ENCODE peak calls at places on chromosomes 16 and 17, in six cellular contexts. M is left ventricle myocardium inferior; Y is cardiac muscle cell; H is naive thymus-derived CD4-positive, alpha-beta T cell; L is esophagus squamous epithelium; P is HAP-1. U is an unnamed sample. For H3K4me1, the result is how much of the 10 kb centered on the place peaks cover.

GRCh38 chr17:73901661-73902415 is 257.6 kb upstream of the SDK2 start:
- DNase-seq in M (peak), Y (peak), H (no peak), L (no peak), P (peak), U (peak)

GRCh38 chr17:47957591-47958490 is at the start of gene PRR15L:
- DNase-seq in M (no peak), Y (no peak), H (no peak), L (no peak), P (no peak), U (no peak)

GRCh38 chr17:76281573-76282371 is 16.6 kb downstream of the UBALD2 start:
- DNase-seq in M (peak), Y (no peak), H (no peak), L (no peak), P (no peak), U (no peak)

GRCh38 chr16:58345574-58346354 is 46.5 kb upstream of the GINS3 start:
- DNase-seq in M (no peak), Y (peak), H (no peak), L (no peak), P (no peak), U (no peak)

GRCh38 chr17:78290671-78291070 is 59.2 kb downstream of the TMEM235 start:
- DNase-seq in M (no peak), Y (no peak), H (no peak), L (no peak), P (no peak), U (no peak)

GRCh38 chr16:27468941-27469531 is 67.1 kb downstream of the IL21R start:
- DNase-seq in M (no peak), Y (no peak), H (no peak), L (no peak), P (no peak), U (no peak)

GRCh38 chr17:53142890-53143289 is 679.8 kb upstream of the KIF2B start:
- DNase-seq in M (no peak), Y (peak), H (no peak), L (no peak), P (no peak), U (no peak)

GRCh38 chr17:71792966-71793365 is 327.9 kb upstream of the SOX9 start:
- DNase-seq in M (no peak), Y (peak), H (no peak), L (no peak), P (no peak), U (no peak)

GRCh38 chr16:67238806-67239470 is 8.3 kb downstream of the FHOD1 start:
- DNase-seq in M (no peak), Y (no peak), H (no peak), L (no peak), P (no peak), U (no peak)

GRCh38 chr17:58531661-58532554 is 17.5 kb upstream of the MTMR4 start:
- DNase-seq in M (peak), Y (peak), H (peak), L (no peak), P (peak), U (peak)

GRCh38 chr17:67520282-67520906 is 143.3 kb downstream of the PITPNC1 start:
- DNase-seq in M (no peak), Y (peak), H (no peak), L (no peak), P (no peak), U (no peak)

DNA sequence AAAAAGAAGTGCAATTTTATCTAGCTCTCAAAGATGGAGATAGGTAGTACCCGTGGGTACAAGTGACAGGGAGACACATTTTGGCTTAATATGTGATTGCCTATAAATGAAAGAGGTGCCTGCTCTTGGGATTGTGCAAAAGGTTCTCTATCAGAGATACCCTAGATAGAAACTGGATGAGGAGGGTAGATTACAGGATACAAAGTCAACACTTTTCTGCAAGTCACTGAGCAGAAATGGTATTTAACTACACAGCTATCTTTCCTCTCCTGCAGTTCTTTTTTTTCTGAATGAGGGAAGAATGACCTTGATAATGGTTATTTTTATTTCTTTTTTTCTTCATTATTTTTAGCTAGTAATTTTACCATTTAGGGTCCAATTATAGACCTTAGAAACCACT is 67.6 kb downstream of the MMD start:
- DNase-seq in M (no peak), Y (no peak), H (no peak), L (no peak), P (no peak), U (no peak)
- H3K4me1 ChIP-seq in M (under half), Y (under half), H (under half), L (under half), P (under half), U (under half)

GRCh38 chr16:67183-67791 is 5.1 kb downstream of the RHBDF1 start:
- DNase-seq in M (peak), Y (no peak), H (no peak), L (no peak), P (no peak), U (peak)
- H3K4me3 ChIP-seq in M (peak), Y (no peak), H (no peak), L (no peak), P (no peak), U (no peak)

DNA sequence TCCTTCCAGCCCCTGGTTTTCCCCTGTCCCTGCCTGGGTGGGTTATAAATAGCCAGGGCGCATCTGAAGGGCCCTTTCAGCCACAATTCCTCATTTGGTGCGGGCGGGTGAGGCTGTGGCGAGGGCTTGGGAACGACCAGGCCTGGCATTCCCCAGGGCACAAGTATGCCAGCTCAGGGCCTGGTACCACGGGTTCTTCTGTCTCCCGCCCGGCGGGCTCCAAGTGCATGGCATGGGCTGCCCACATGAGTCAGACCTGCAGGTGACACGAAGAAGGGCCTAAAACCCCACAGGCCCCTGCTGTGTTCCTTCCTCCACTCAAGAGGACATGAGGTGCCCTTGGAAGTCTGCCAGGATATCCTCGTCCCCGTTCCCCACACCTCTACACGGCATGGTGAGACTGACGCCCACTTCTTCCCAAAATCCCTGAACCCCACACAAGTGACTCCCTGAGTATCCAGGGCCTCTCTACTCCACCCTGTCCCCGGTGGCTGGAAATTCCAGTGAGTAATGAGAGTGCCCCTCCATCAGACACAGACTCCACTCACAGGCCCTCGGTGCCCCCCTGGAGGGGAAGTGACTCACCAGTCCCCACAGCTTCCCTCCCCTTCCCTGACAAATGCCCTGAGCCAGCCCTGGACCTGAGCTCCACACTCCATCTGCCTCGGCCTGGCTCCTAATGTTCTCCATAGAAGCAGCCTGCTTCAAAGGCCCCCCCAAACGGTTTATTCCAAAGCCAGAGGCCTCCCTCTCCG is 68.8 kb downstream of the ABR start:
- DNase-seq in M (peak), Y (peak), H (no peak), L (no peak), P (peak), U (peak)
- H3K4me1 ChIP-seq in M (half or more), Y (under half), H (under half), L (under half), P (under half), U (half or more)

DNA sequence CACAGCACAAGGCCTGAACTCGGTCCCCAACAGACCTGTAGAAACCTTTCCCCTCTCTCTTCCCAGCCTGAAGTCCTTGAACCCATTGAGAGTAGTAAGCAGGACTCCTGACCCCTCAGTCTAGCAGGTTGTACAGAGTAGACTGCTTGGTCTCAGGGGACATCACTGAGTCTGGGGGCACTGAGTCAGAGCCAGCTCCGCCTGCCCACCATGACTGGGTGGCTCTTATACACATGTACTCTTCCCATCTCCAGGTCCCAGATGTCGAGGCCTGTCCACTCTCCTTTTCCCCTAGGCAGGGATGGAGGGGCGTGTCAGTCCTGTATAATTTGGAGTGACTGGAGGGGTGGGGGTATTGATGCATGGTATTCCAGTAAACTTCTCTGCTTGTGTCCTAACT is 23.5 kb downstream of the LIG3 start:
- DNase-seq in M (no peak), Y (no peak), H (no peak), L (no peak), P (no peak), U (no peak)
- H3K4me3 ChIP-seq in M (no peak), Y (no peak), H (no peak), L (no peak), P (no peak), U (no peak)

DNA sequence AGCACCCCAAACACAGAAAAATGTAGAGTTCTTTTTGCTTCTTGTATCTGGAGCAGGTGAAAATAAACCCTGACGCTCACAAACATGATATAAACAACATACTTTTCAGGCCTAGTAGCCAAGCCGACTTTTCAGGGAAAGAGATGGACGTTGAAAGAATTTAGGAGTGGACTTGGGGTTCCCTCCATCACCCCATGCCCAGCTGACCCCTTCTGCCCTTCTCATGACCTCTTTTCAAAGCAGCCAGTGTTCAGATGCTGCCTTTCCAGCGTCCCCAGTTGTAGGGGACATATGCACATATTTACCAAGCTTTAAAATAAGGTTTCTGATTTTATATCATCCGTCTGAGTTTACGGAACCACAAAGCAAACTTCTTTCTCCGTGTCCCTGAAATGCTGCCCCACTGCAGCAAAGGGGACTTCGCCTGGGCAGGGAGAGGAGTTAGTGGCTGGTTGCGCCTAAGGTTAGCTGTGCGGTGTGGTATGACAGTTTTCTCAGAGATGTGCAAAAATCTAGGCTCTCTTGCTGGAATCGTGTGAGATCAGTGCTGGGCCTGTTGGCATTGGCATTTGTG is 235.5 kb downstream of the MRTFB start:
- DNase-seq in M (no peak), Y (no peak), H (no peak), L (no peak), P (no peak), U (no peak)
- H3K4me1 ChIP-seq in M (half or more), Y (under half), H (under half), L (under half), P (under half), U (half or more)

GRCh38 chr17:75155191-75155601 is 884 bp upstream of the JPT1 start:
- DNase-seq in M (no peak), Y (no peak), H (no peak), L (no peak), P (peak), U (no peak)
- H3K4me3 ChIP-seq in M (no peak), Y (no peak), H (no peak), L (peak), P (peak), U (no peak)

DNA sequence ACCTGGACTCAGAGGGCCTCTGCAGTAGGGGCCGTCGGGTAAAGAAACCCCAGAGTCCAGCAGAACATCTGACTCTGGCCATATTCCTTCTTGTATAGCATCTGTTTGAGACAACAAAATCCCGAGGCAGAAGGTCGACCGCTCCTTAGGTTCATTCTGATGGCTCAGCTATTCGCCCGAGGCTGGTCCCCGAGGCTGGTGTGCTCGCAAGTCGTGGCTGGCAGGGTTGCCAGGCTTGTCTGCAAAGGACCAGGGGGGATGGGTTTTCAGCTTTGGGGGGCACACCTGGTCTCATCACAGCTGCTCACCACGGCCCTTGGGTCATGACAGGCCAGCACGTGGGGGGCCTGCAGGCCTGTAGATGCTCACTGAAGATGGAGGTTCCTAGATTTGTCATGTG is 119.1 kb downstream of the BANP start:
- DNase-seq in M (no peak), Y (no peak), H (no peak), L (no peak), P (no peak), U (no peak)
- H3K4me1 ChIP-seq in M (under half), Y (under half), H (under half), L (under half), P (under half), U (under half)

GRCh38 chr17:7011942-7012254 is 526 bp upstream of the RNASEK start:
- DNase-seq in M (no peak), Y (no peak), H (no peak), L (no peak), P (no peak), U (no peak)

GRCh38 chr17:7007143-7007542 is 5.3 kb upstream of the RNASEK start:
- DNase-seq in M (no peak), Y (no peak), H (no peak), L (no peak), P (no peak), U (no peak)

GRCh38 chr17:7014261-7014994 is 2.0 kb downstream of the RNASEK start:
- DNase-seq in M (peak), Y (peak), H (peak), L (peak), P (peak), U (peak)

GRCh38 chr17:7011415-7011814 is 1.0 kb upstream of the RNASEK start:
- DNase-seq in M (no peak), Y (no peak), H (no peak), L (no peak), P (no peak), U (no peak)

GRCh38 chr17:7010523-7010922 is 1.9 kb upstream of the RNASEK start:
- DNase-seq in M (no peak), Y (no peak), H (no peak), L (no peak), P (no peak), U (no peak)
- H3K4me3 ChIP-seq in M (peak), Y (no peak), H (no peak), L (no peak), P (no peak), U (no peak)

GRCh38 chr17:39704821-39705551 is 5.1 kb downstream of the ERBB2 start:
- DNase-seq in M (no peak), Y (peak), H (no peak), L (no peak), P (no peak), U (no peak)
- H3K4me1 ChIP-seq in M (half or more), Y (under half), H (under half), L (half or more), P (under half), U (under half)